ENCODE peak calls at places on chromosomes 5 and 9, in four cellular contexts. M is fibroblast of lung, N is cardiac muscle cell, J is pancreas. D is an unnamed sample. For H3K27me3 and H3K4me1, the result is how much of the 10 kb centered on the place peaks cover.

GRCh38 chr9:35972093-35972492 is 14.1 kb upstream of the OR2S2 start:
- DNase-seq in M (peak), N (peak), J (no peak), D (peak)

GRCh38 chr9:130779153-130779855 is 55.8 kb upstream of the ABL1 start:
- DNase-seq in M (peak), N (no peak), J (no peak), D (no peak)

GRCh38 chr5:58025825-58026224 is 434.1 kb downstream of the PLK2 start:
- DNase-seq in M (no peak), N (no peak), J (no peak), D (no peak)

GRCh38 chr5:120604898-120605297 is 140.8 kb downstream of the PRR16 start:
- DNase-seq in M (peak), N (peak), J (no peak), D (no peak)

GRCh38 chr9:78441822-78442431 is 145.0 kb downstream of the PSAT1 start:
- DNase-seq in M (no peak), N (no peak), J (no peak), D (no peak)

GRCh38 chr9:12680341-12680740 is 12.8 kb upstream of the TYRP1 start:
- DNase-seq in M (peak), N (peak), J (no peak), D (no peak)

GRCh38 chr5:154215531-154215930 is 25.0 kb downstream of the GALNT10 start:
- DNase-seq in M (no peak), N (no peak), J (no peak), D (no peak)

GRCh38 chr5:24633705-24634325 is 11.0 kb downstream of the CDH10 start:
- DNase-seq in M (peak), N (peak), J (no peak), D (no peak)

GRCh38 chr5:177134653-177135225 is 1.2 kb downstream of the NSD1 start:
- DNase-seq in M (no peak), N (no peak), J (no peak), D (no peak)

GRCh38 chr9:124894035-124894740 is 32.3 kb downstream of the ARPC5L start:
- DNase-seq in M (no peak), N (no peak), J (no peak), D (no peak)

GRCh38 chr5:181190711-181191525 is 14.1 kb downstream of the TRIM7 start:
- DNase-seq in M (peak), N (peak), J (peak), D (peak)

GRCh38 chr5:38347040-38347763 is 88.8 kb downstream of the EGFLAM start:
- DNase-seq in M (peak), N (no peak), J (no peak), D (no peak)

GRCh38 chr5:103918668-103919367 is 356.2 kb upstream of the NUDT12 start:
- DNase-seq in M (peak), N (no peak), J (no peak), D (no peak)

GRCh38 chr9:75692309-75692708 is 198.2 kb upstream of the PCSK5 start:
- DNase-seq in M (no peak), N (no peak), J (no peak), D (no peak)

GRCh38 chr9:34451135-34451534 is 7.2 kb downstream of the FAM219A start:
- DNase-seq in M (no peak), N (no peak), J (no peak), D (no peak)

GRCh38 chr5:66358741-66359140 is 214.6 kb downstream of the SREK1 start:
- DNase-seq in M (no peak), N (no peak), J (no peak), D (no peak)

GRCh38 chr5:95761771-95762680 is 30.9 kb downstream of the RHOBTB3 start:
- DNase-seq in M (peak), N (peak), J (no peak), D (no peak)

GRCh38 chr9:120902824-120903608 is 23.6 kb downstream of the TRAF1 start:
- DNase-seq in M (no peak), N (no peak), J (no peak), D (no peak)

GRCh38 chr5:148963679-148964078 is 99.2 kb downstream of the SH3TC2 start:
- DNase-seq in M (no peak), N (no peak), J (no peak), D (no peak)

GRCh38 chr5:75192804-75193203 is 43.9 kb downstream of the ANKRD31 start:
- DNase-seq in M (no peak), N (no peak), J (no peak), D (no peak)

GRCh38 chr5:55172051-55172899 is 702 bp downstream of the CDC20B start:
- DNase-seq in M (peak), N (peak), J (peak), D (no peak)

DNA sequence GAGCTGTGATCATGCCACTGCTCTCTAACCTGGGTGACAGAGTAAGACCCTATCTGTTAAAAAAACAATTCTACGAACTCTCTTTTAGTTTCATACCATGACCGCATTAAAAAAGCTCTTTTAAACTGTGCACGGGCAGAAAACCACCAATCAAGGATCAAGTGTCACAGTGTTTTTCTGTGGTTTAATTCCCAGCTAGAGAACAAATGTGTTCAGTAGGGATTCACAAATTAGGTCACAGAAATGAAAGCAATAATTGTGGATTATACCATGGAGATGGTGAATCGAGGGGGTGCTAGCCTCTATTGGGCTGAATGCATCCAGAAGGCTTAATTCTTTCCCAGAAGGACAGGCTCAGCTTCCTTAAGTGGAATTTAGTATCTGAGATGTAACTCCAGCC is 79.1 kb downstream of the ATG10 start:
- DNase-seq in M (no peak), N (no peak), J (no peak), D (no peak)
- H3K27ac ChIP-seq in M (no peak), N (no peak), J (no peak), D (no peak)

DNA sequence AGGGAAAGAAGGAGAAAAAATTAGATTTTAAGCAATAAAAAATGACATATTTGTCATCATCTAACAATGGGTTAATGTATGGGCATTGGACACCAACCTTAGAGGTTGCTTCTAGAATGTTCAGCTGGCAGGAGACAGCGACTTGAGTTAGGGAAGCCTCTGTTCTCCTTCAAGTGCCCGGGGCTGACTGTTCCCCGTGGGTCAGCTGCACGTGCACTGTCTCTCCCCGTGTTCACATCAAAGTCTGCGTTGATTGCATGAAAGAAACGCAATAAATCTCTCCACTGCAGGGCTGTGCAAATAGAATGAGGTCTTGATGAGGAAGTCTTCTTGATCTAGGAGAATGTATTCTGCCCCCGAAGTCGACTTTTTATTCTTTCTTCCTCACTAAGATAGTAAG is at the start of gene GLT6D1:
- DNase-seq in M (no peak), N (no peak), J (no peak), D (no peak)
- H3K27me3 ChIP-seq in M (under half), N (under half), J (under half), D (half or more)

GRCh38 chr5:142827934-142828576 is 57.9 kb downstream of the ARHGAP26 start:
- DNase-seq in M (peak), N (no peak), J (no peak), D (no peak)
- H3K4me1 ChIP-seq in M (under half), N (under half), J (under half), D (half or more)

GRCh38 chr5:17114715-17115599 is 102.5 kb upstream of the BASP1 start:
- DNase-seq in M (no peak), N (no peak), J (no peak), D (no peak)
- H3K27ac ChIP-seq in M (no peak), N (no peak), J (no peak), D (no peak)

DNA sequence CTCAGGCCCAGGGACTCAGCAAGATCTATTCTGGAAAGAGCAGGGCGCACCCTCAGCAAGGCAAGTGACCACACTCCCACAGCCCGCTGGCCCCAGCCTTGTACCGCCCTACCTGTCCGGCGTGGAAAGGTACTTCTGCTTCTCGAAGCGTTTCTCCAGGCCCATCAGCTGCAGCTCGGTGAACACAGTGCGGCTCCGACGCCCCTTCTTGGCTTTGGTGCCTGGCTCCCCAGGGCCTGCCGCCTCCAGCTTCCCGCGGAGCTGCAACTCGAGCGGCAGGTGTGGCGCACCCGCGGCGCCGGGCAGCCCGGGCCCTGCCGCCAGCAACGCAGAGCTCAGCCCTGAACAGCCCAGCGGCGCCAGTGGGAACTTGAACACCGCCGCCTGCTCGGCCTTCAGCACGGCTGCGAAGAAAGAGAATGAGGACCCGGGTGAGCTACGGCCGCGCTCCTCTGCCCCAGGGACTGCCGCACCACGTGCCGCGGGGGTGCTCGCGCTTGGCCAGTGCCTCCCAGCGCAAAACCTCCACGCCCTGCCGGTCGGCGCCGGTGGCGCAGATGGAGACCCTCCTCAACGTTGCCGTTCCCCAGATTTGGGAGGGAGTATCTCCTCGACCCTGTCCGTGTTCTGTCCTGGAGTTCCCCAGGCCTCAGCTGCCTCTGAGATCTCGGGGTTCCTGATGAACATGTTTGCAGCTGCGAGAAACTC is 2.2 kb downstream of the BARX1 start:
- DNase-seq in M (no peak), N (no peak), J (no peak), D (no peak)
- H3K27me3 ChIP-seq in M (half or more), N (half or more), J (half or more), D (half or more)

DNA sequence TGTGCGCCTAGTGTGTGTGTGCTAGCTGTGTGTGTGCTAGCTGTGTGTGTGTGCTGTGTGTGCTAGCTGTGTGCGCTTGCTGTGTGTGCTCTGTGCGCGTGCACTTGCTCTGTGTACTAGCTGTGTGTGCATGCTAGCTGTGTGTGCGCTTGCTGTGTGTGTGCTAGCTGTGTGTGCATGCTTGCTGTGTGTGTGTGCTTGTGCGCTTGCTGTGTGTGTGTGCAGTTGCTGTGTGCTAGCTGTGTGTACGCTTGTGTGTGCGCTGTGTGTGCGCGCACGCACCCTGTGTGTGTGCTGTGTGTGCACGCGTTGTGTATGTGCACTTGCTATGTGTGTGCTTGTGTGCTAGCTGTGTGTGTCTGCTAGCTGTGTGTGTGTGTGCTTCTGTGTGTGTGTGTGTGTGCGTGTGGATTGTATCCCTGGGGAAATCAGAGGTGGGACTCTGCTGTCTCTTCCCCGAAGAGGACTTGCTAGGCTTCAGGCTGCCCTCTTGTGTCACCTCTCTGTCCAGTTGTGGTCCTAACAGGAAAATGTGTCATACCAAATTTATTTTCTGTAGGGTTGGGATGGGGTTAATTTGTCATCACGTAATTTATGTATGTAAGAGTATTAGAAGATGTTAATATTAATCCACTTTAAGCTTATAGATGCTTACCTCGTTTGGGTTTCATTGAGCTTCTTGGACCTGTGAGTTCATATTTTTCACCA is 38.9 kb downstream of the TPPP start:
- DNase-seq in M (no peak), N (no peak), J (no peak), D (no peak)
- H3K4me1 ChIP-seq in M (under half), N (under half), J (under half), D (under half)

DNA sequence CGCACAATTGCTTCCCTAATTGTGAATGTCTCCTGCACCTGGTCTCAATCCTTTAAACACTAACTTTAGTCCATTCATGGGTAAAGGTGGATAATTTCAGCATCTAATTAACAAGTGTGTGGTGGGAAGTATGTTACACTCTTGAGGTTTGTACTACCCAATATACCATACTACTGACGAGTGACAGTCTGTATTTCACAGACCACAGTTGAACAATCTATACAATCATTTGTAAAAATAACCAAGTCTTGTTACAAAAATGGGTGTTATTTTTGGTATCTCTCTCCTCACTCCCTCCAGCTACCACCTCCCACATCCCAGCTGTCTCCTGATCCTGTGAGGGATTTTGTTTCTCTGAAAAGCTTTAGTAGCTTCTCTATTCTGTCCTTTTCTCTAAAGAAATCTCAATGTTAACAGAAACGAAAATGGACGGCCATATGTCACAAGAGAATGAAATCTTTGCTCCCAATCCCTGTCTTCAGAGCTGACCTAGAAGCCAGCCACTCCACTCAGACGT is 62.3 kb upstream of the ZNF366 start:
- DNase-seq in M (no peak), N (no peak), J (no peak), D (no peak)
- H3K27ac ChIP-seq in M (no peak), N (no peak), J (no peak), D (no peak)

GRCh38 chr5:159106569-159107282 is 7.0 kb upstream of the EBF1 start:
- DNase-seq in M (peak), N (peak), J (peak), D (peak)

GRCh38 chr5:159105318-159106053 is 5.8 kb upstream of the EBF1 start:
- DNase-seq in M (no peak), N (no peak), J (no peak), D (no peak)

GRCh38 chr5:159107308-159107707 is 7.6 kb upstream of the EBF1 start:
- DNase-seq in M (no peak), N (no peak), J (no peak), D (no peak)

GRCh38 chr5:159104759-159105317 is 5.1 kb upstream of the EBF1 start:
- DNase-seq in M (no peak), N (no peak), J (no peak), D (no peak)

GRCh38 chr5:159106193-159106568 is 6.5 kb upstream of the EBF1 start:
- DNase-seq in M (no peak), N (no peak), J (no peak), D (no peak)
- H3K27me3 ChIP-seq in M (under half), N (half or more), J (under half), D (half or more)